ENCODE peak calls at places on chromosomes 2 and 18, in seven cellular contexts. D, P, A, G, E, H and K are unnamed samples.

GRCh38 chr2:96816836-96817702 is 1.0 kb downstream of the CNNM3 start:
- DNase-seq in D (no peak), P (no peak), A (no peak), G (no peak), E (no peak), H (no peak), K (peak)

GRCh38 chr18:11176416-11176815 is 27.0 kb upstream of the PIEZO2 start:
- DNase-seq in D (no peak), P (no peak), A (no peak), G (no peak), E (no peak), H (no peak), K (no peak)

GRCh38 chr2:176096243-176096985 is 3.2 kb upstream of the HOXD12 start:
- DNase-seq in D (no peak), P (no peak), A (no peak), G (no peak), E (no peak), H (no peak), K (no peak)

GRCh38 chr2:127857494-127857818 is 499 bp downstream of the POLR2D start:
- DNase-seq in D (no peak), P (no peak), A (no peak), G (peak), E (no peak), H (no peak), K (no peak)

GRCh38 chr2:112688086-112688880 is 32.5 kb upstream of the NT5DC4 start:
- DNase-seq in D (no peak), P (no peak), A (no peak), G (no peak), E (no peak), H (no peak), K (no peak)

GRCh38 chr2:220296174-220296573 is 668.7 kb downstream of the SLC4A3 start:
- DNase-seq in D (no peak), P (no peak), A (no peak), G (no peak), E (no peak), H (no peak), K (no peak)

GRCh38 chr18:70243131-70243530 is 37.6 kb upstream of the RTTN start:
- DNase-seq in D (no peak), P (no peak), A (no peak), G (no peak), E (no peak), H (no peak), K (no peak)

GRCh38 chr2:71554028-71554705 is 100.8 kb downstream of the DYSF start:
- DNase-seq in D (no peak), P (no peak), A (no peak), G (no peak), E (no peak), H (no peak), K (no peak)

GRCh38 chr18:75249672-75250470 is 39.3 kb downstream of the TSHZ1 start:
- DNase-seq in D (no peak), P (no peak), A (no peak), G (no peak), E (no peak), H (no peak), K (no peak)

GRCh38 chr18:13539050-13539449 is 187.3 kb downstream of the FAM210A start:
- DNase-seq in D (peak), P (no peak), A (no peak), G (no peak), E (no peak), H (no peak), K (peak)

GRCh38 chr18:13539843-13540535 is 186.4 kb downstream of the FAM210A start:
- DNase-seq in D (no peak), P (no peak), A (no peak), G (no peak), E (peak), H (no peak), K (peak)

GRCh38 chr18:13538630-13539029 is 187.7 kb downstream of the FAM210A start:
- DNase-seq in D (no peak), P (no peak), A (no peak), G (no peak), E (no peak), H (no peak), K (no peak)

GRCh38 chr18:13536578-13536977 is 189.8 kb downstream of the FAM210A start:
- DNase-seq in D (no peak), P (no peak), A (no peak), G (no peak), E (no peak), H (no peak), K (no peak)

GRCh38 chr18:13537022-13537780 is 189.2 kb downstream of the FAM210A start:
- DNase-seq in D (no peak), P (no peak), A (no peak), G (no peak), E (no peak), H (no peak), K (peak)
- TF ChIP-seq CTCF in D (no peak), P (no peak), A (no peak), G (no peak), E (no peak), H (no peak), K (no peak)

GRCh38 chr2:136216073-136216472 is 98.1 kb upstream of the CXCR4 start:
- DNase-seq in D (no peak), P (no peak), A (no peak), G (no peak), E (no peak), H (no peak), K (no peak)
- TF ChIP-seq CTCF in D (no peak), P (no peak), A (no peak), G (no peak), E (no peak), H (no peak), K (no peak)

GRCh38 chr2:109726666-109727270 is 67.3 kb upstream of the RGPD5 start:
- DNase-seq in D (no peak), P (no peak), A (no peak), G (no peak), E (peak), H (no peak), K (peak)

GRCh38 chr2:109721626-109722025 is 72.5 kb upstream of the RGPD5 start:
- DNase-seq in D (no peak), P (no peak), A (no peak), G (no peak), E (no peak), H (no peak), K (peak)

GRCh38 chr2:109722026-109722425 is 72.1 kb upstream of the RGPD5 start:
- DNase-seq in D (no peak), P (no peak), A (no peak), G (no peak), E (no peak), H (peak), K (peak)

GRCh38 chr2:109727929-109728447 is 66.1 kb upstream of the RGPD5 start:
- DNase-seq in D (no peak), P (no peak), A (no peak), G (no peak), E (peak), H (no peak), K (peak)

DNA sequence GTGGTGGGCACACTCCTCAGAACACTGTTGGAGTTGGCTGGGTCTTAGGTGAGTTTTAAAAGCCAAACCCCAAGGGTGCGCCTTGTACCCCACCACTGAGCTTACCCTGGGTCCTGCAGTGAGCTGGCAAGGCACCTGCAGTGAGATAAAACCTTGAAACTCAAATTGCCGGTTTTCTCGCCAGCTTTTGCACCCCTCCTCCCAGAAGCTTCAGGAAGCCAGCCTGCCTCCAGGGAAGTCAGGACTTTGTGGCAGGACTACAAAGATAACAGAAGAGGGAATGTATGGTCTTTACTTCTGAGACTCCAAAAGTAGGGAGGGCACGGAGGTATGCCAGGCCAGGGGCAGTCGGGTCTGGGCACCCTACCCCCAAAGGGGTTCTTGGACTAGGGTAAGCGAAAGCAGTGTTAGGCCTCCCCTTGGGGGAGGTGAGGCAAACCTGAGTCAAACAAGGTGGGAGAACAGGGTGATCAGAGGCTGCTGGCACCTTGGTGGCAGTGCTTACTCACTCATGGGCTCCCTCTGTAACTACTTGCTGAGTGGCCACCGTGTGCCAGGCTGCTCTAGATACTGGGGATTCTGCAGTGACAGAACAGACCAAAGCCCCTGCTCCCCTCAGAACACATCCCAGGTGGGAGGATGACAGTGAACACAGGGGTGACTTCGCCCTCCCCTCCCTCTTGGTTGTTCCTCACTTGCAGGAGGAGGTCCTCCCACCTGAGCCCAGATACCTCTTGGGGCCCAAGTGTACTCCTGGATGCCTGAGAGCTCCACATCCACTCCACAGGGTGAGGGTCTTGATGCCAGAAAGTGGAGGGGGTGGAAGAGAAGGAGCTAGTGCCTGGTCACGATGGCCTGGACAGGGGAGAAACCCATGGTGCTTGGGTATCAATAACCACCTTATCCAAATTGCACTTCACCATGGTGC is 69.3 kb upstream of the RGPD5 start:
- DNase-seq in D (no peak), P (no peak), A (no peak), G (no peak), E (no peak), H (no peak), K (peak)
- TF ChIP-seq CTCF in D (no peak), P (no peak), A (no peak), G (no peak), E (no peak), H (no peak), K (no peak)

GRCh38 chr18:31565345-31565744 is 26.3 kb upstream of the TTR start:
- DNase-seq in D (no peak), P (no peak), A (no peak), G (no peak), E (no peak), H (no peak), K (no peak)

GRCh38 chr18:31562726-31563125 is 29.0 kb upstream of the TTR start:
- DNase-seq in D (no peak), P (no peak), A (no peak), G (no peak), E (no peak), H (no peak), K (no peak)

GRCh38 chr18:31563778-31564177 is 27.9 kb upstream of the TTR start:
- DNase-seq in D (no peak), P (no peak), A (no peak), G (no peak), E (no peak), H (no peak), K (no peak)

GRCh38 chr18:31566576-31567306 is 24.9 kb upstream of the TTR start:
- DNase-seq in D (no peak), P (no peak), A (no peak), G (no peak), E (no peak), H (no peak), K (no peak)

GRCh38 chr18:31565782-31566512 is 25.7 kb upstream of the TTR start:
- DNase-seq in D (no peak), P (no peak), A (no peak), G (no peak), E (no peak), H (no peak), K (no peak)
- TF ChIP-seq CTCF in D (no peak), P (no peak), A (no peak), G (no peak), E (no peak), H (no peak), K (no peak)

GRCh38 chr2:215931256-215931903 is 82.0 kb downstream of the MREG start:
- DNase-seq in D (peak), P (peak), A (peak), G (peak), E (peak), H (peak), K (peak)
- TF ChIP-seq CTCF in D (peak), P (peak), A (peak), G (peak), E (peak), H (peak), K (peak)

DNA sequence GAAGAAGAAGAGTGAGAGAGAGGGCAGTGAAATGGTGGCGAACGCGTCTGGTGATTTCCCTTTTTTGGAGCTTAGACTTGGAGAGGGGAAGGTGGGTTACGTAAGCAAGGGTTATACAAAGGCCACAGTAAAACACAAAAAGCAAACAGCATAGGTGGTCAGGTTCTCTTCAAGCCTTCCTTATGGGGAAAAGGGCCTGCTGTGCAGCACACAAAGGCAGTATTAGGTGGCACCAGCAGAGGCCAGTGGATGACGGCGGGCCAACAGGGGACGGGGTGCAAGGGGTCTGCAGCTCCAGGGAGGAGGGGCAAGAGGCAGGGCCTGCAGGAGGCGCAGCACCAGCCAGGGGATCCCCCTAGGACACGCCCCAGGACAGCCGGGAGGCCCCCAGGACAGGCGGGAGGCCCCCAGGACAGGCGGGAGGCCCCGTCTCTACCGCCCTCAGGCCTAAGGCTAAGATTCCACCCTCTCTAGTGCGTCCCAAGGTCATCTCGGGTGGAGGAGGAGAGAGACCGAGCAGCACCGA is 32.6 kb upstream of the NPC1 start:
- DNase-seq in D (no peak), P (no peak), A (peak), G (peak), E (peak), H (no peak), K (no peak)
- TF ChIP-seq CTCF in D (no peak), P (no peak), A (peak), G (no peak), E (no peak), H (no peak), K (peak)

GRCh38 chr2:237258146-237258545 is 155.8 kb downstream of the COL6A3 start:
- DNase-seq in D (no peak), P (no peak), A (no peak), G (peak), E (no peak), H (no peak), K (no peak)
- TF ChIP-seq CTCF in D (no peak), P (no peak), A (no peak), G (no peak), E (no peak), H (no peak), K (no peak)

DNA sequence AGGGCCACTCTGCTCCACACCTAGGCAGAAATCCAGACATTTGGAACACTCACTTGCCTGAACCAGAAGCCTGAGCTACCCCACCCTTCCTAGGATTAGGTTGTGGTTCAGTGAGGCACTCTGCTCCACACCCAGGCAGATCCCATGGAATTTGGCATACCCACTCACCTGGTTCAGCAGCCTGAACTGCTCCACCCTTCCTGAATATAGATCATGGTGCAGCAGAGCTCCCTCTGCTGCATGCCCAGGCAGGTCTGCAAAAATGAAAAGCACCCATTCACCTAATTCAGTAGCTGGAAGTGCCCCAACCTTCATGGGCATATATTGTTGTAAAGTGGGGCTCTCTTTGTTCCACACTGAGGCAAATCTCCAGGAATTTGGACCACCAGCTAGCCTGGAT is 185.1 kb upstream of the CNTNAP5 start:
- DNase-seq in D (no peak), P (no peak), A (no peak), G (no peak), E (no peak), H (no peak), K (no peak)
- TF ChIP-seq CTCF in D (no peak), P (no peak), A (no peak), G (no peak), E (no peak), H (no peak), K (no peak)

GRCh38 chr2:67991456-67991855 is 71.3 kb downstream of the C1D start:
- DNase-seq in D (no peak), P (no peak), A (no peak), G (no peak), E (no peak), H (no peak), K (no peak)

GRCh38 chr2:67982956-67983355 is 79.8 kb downstream of the C1D start:
- DNase-seq in D (no peak), P (no peak), A (no peak), G (no peak), E (no peak), H (no peak), K (no peak)

GRCh38 chr2:67986258-67986657 is 76.5 kb downstream of the C1D start:
- DNase-seq in D (no peak), P (no peak), A (no peak), G (no peak), E (no peak), H (no peak), K (no peak)

GRCh38 chr2:67984600-67984999 is 78.2 kb downstream of the C1D start:
- DNase-seq in D (no peak), P (no peak), A (no peak), G (no peak), E (no peak), H (no peak), K (no peak)

GRCh38 chr2:67985586-67985985 is 77.2 kb downstream of the C1D start:
- DNase-seq in D (no peak), P (no peak), A (no peak), G (no peak), E (no peak), H (no peak), K (no peak)
- TF ChIP-seq CTCF in D (no peak), P (no peak), A (no peak), G (no peak), E (no peak), H (no peak), K (no peak)

GRCh38 chr2:198957183-198957582 is 500.6 kb downstream of the SATB2 start:
- DNase-seq in D (no peak), P (no peak), A (no peak), G (no peak), E (no peak), H (no peak), K (no peak)

GRCh38 chr2:198966269-198966668 is 491.5 kb downstream of the SATB2 start:
- DNase-seq in D (no peak), P (no peak), A (no peak), G (no peak), E (no peak), H (no peak), K (no peak)

GRCh38 chr2:198961555-198961954 is 496.2 kb downstream of the SATB2 start:
- DNase-seq in D (no peak), P (no peak), A (no peak), G (no peak), E (no peak), H (no peak), K (no peak)
- TF ChIP-seq CTCF in D (no peak), P (no peak), A (peak), G (no peak), E (no peak), H (no peak), K (peak)